ENCODE peak calls at places on chromosomes 12 and 14, in eight cellular contexts. V is thoracic aorta; X is CD8-positive, alpha-beta memory T cell; N is hypothalamus; F is mesendoderm; M is HT-29; C is stomach; R is activated CD4-positive, CD25-positive, alpha-beta regulatory T cell. E is an unnamed sample.

GRCh38 chr14:32472512-32473472 is 143.7 kb downstream of the AKAP6 start:
- DNase-seq in X (no peak), R (no peak), V (no peak), C (no peak), N (no peak), M (no peak), F (peak; percentile 61), E (no peak)

GRCh38 chr12:82789674-82790073 is 103.0 kb downstream of the TMTC2 start:
- DNase-seq in X (no peak), V (no peak), N (no peak), R (no peak), F (no peak), M (no peak), C (no peak), E (no peak)

GRCh38 chr12:124921200-124922008 is 7.0 kb upstream of the UBC start:
- DNase-seq in C (peak; percentile 63), V (no peak), R (no peak), M (peak; percentile 88), N (no peak), F (peak; percentile 79), X (peak; percentile 64), E (peak; percentile 65)

GRCh38 chr12:132840536-132840935 is 11.9 kb upstream of the GOLGA3 start:
- DNase-seq in N (no peak), X (no peak), M (no peak), V (no peak), R (no peak), F (no peak), C (no peak), E (no peak)

GRCh38 chr12:110689002-110689600 is at the start of gene HVCN1:
- DNase-seq in V (no peak), F (no peak), R (peak; percentile 13), X (peak; percentile 31), M (no peak), C (peak; percentile 55), N (no peak), E (peak; percentile 98)

GRCh38 chr12:85834378-85834777 is 1.8 kb downstream of the RASSF9 start:
- DNase-seq in C (no peak), X (no peak), N (no peak), R (no peak), F (peak; percentile 66), M (peak; percentile 6), V (no peak), E (no peak)

GRCh38 chr12:42027537-42027936 is 117.1 kb downstream of the GXYLT1 start:
- DNase-seq in M (no peak), C (no peak), X (no peak), N (no peak), R (no peak), F (no peak), V (no peak), E (no peak)

GRCh38 chr14:34040765-34041164 is 89.9 kb upstream of the EGLN3 start:
- DNase-seq in N (no peak), C (no peak), F (no peak), R (no peak), X (no peak), M (no peak), V (no peak), E (no peak)

GRCh38 chr14:100187247-100187833 is 27.9 kb upstream of the DEGS2 start:
- DNase-seq in R (no peak), N (no peak), X (no peak), C (peak; percentile 79), M (peak; percentile 52), F (no peak), V (no peak), E (peak; percentile 55)

GRCh38 chr12:89695100-89695499 is 13.5 kb downstream of the ATP2B1 start:
- DNase-seq in R (no peak), C (no peak), X (no peak), F (no peak), N (no peak), V (no peak), M (no peak), E (no peak)

GRCh38 chr14:101950516-101951215 is 13.7 kb upstream of the DYNC1H1 start:
- DNase-seq in F (no peak), N (no peak), R (no peak), V (no peak), C (no peak), X (no peak), M (no peak), E (no peak)

GRCh38 chr12:15194947-15195346 is 26.3 kb downstream of the RERG start:
- DNase-seq in X (no peak), F (no peak), R (no peak), C (no peak), M (no peak), N (no peak), V (no peak), E (no peak)

GRCh38 chr12:97194551-97194950 is 268.1 kb upstream of the RMST start:
- DNase-seq in M (no peak), R (no peak), F (peak; percentile 14), X (no peak), C (no peak), V (no peak), N (no peak), E (no peak)

GRCh38 chr14:90828642-90829487 is 12.6 kb upstream of the TTC7B start:
- DNase-seq in N (no peak), F (no peak), X (peak; percentile 34), M (no peak), V (no peak), R (no peak), C (peak; percentile 31), E (no peak)

GRCh38 chr12:109481863-109482262 is 4.4 kb downstream of the UBE3B start:
- DNase-seq in C (no peak), V (no peak), M (no peak), X (no peak), R (no peak), N (no peak), F (no peak), E (no peak)

GRCh38 chr14:74290415-74290814 is 12.3 kb downstream of the ABCD4 start:
- DNase-seq in M (peak; percentile 12), N (no peak), C (no peak), R (no peak), F (peak; percentile 67), X (no peak), V (no peak), E (peak; percentile 83)

GRCh38 chr12:23096321-23096720 is 471.4 kb downstream of the ETNK1 start:
- DNase-seq in X (no peak), F (no peak), M (no peak), R (no peak), C (no peak), N (no peak), V (no peak), E (no peak)

GRCh38 chr12:3366451-3367155 is 124.4 kb upstream of the PRMT8 start:
- DNase-seq in M (no peak), R (no peak), N (no peak), X (no peak), V (no peak), C (no peak), F (no peak), E (peak; percentile 80)

GRCh38 chr12:128909653-128910052 is 56.4 kb downstream of the GLT1D1 start:
- DNase-seq in X (no peak), V (no peak), F (no peak), N (no peak), R (no peak), C (no peak), M (no peak), E (no peak)